ENCODE peak calls at places on chromosomes 4 and X, in six cellular contexts. N is mucosa of descending colon; I is upper lobe of left lung; E is IMR-90; U is naive thymus-derived CD4-positive, alpha-beta T cell; T is neuronal stem cell. K is an unnamed sample. For H3K36me3, the result is how much of the 10 kb centered on the place peaks cover.

GRCh38 chrX:68658530-68658929 is 11.1 kb downstream of the STARD8 start:
- DNase-seq in T (no peak), E (peak), I (no peak), N (no peak), U (no peak), K (no peak)

GRCh38 chr4:8097721-8098345 is 60.8 kb downstream of the ABLIM2 start:
- DNase-seq in I (no peak), E (no peak), N (peak), T (no peak), U (no peak), K (no peak)

GRCh38 chrX:139530550-139530949 is at the start of gene F9:
- DNase-seq in I (no peak), U (no peak), E (no peak), N (no peak), T (no peak), K (no peak)

GRCh38 chr4:55517526-55518229 is 29.0 kb downstream of the CLOCK start:
- DNase-seq in U (no peak), E (no peak), T (no peak), I (no peak), N (no peak), K (no peak)

GRCh38 chr4:86496094-86497060 is 97.7 kb upstream of the PTPN13 start:
- DNase-seq in U (peak), E (peak), N (no peak), I (no peak), T (no peak), K (peak)

GRCh38 chrX:153992180-153992579 is 19.6 kb downstream of the TMEM187 start:
- DNase-seq in T (no peak), U (no peak), I (no peak), N (no peak), E (no peak), K (no peak)

GRCh38 chrX:35699642-35700041 is 98.5 kb upstream of the MAGEB16 start:
- DNase-seq in U (no peak), E (no peak), T (no peak), N (no peak), I (no peak), K (no peak)

GRCh38 chr4:94406668-94407437 is 44.9 kb upstream of the PDLIM5 start:
- DNase-seq in E (peak), N (no peak), U (peak), I (no peak), T (peak), K (peak)

GRCh38 chr4:48191758-48192157 is 57.7 kb upstream of the TXK start:
- DNase-seq in N (no peak), U (no peak), T (no peak), I (no peak), E (no peak), K (no peak)

GRCh38 chr4:48681856-48682255 is 98.2 kb downstream of the FRYL start:
- DNase-seq in N (no peak), U (peak), I (no peak), T (no peak), E (peak), K (peak)

GRCh38 chr4:168569066-168569908 is 72.4 kb downstream of the PALLD start:
- DNase-seq in I (no peak), T (no peak), U (no peak), E (no peak), N (no peak), K (peak)

GRCh38 chr4:121462660-121463261 is 81.9 kb upstream of the QRFPR start:
- DNase-seq in I (no peak), N (no peak), U (peak), T (peak), E (peak), K (peak)

GRCh38 chr4:145720656-145721055 is 40.7 kb downstream of the C4orf51 start:
- DNase-seq in U (no peak), E (no peak), T (no peak), I (no peak), N (no peak), K (no peak)

GRCh38 chrX:142711801-142712200 is 313.9 kb upstream of the SPANXN4 start:
- DNase-seq in I (no peak), U (no peak), N (no peak), E (no peak), T (no peak), K (no peak)

GRCh38 chr4:111631157-111631999 is 513.9 kb upstream of the FAM241A start:
- DNase-seq in U (no peak), E (peak), T (no peak), N (no peak), I (no peak), K (peak)

GRCh38 chr4:26985836-26986235 is 125.2 kb downstream of the STIM2 start:
- DNase-seq in I (no peak), E (no peak), U (peak), T (no peak), N (no peak), K (no peak)

GRCh38 chr4:80309301-80310004 is 26.1 kb upstream of the CFAP299 start:
- DNase-seq in U (no peak), E (peak), N (no peak), I (no peak), T (no peak), K (peak)

GRCh38 chr4:149928507-149928906 is 112.9 kb upstream of the IQCM start:
- DNase-seq in E (no peak), U (no peak), N (no peak), T (no peak), I (no peak), K (no peak)

GRCh38 chr4:3512719-3513118 is 19.5 kb downstream of the LRPAP1 start:
- DNase-seq in T (no peak), E (no peak), I (peak), U (no peak), N (no peak), K (no peak)

GRCh38 chrX:13646154-13646549 is 6.8 kb upstream of the TCEANC start:
- DNase-seq in U (peak), I (no peak), E (peak), N (no peak), T (peak), K (peak)

GRCh38 chr4:34676390-34676789 is 1567.9 kb downstream of the ARAP2 start:
- DNase-seq in E (no peak), I (no peak), U (no peak), N (no peak), T (no peak), K (no peak)

GRCh38 chr4:141810038-141810701 is 173.8 kb downstream of the IL15 start:
- DNase-seq in T (no peak), U (no peak), I (no peak), N (no peak), E (peak), K (no peak)

GRCh38 chr4:53436251-53436650 is 58.8 kb downstream of the FIP1L1 start:
- DNase-seq in I (no peak), T (no peak), U (no peak), E (no peak), N (no peak), K (peak)

GRCh38 chr4:13872145-13872544 is 244.6 kb upstream of the BOD1L1 start:
- DNase-seq in E (peak), N (no peak), U (no peak), I (no peak), T (no peak), K (peak)

GRCh38 chrX:42096262-42096939 is 173.0 kb upstream of the CASK start:
- DNase-seq in U (no peak), N (no peak), E (peak), I (no peak), T (no peak), K (peak)

GRCh38 chr4:159505275-159505975 is 402.5 kb downstream of the RAPGEF2 start:
- DNase-seq in U (no peak), T (no peak), N (no peak), E (no peak), I (no peak), K (no peak)

GRCh38 chr4:153485374-153485773 is 19.2 kb downstream of the TMEM131L start:
- DNase-seq in U (no peak), E (no peak), T (no peak), I (no peak), N (no peak), K (no peak)
- H3K36me3 ChIP-seq in U (under half), E (under half), T (under half), I (under half), N (under half), K (under half)

DNA sequence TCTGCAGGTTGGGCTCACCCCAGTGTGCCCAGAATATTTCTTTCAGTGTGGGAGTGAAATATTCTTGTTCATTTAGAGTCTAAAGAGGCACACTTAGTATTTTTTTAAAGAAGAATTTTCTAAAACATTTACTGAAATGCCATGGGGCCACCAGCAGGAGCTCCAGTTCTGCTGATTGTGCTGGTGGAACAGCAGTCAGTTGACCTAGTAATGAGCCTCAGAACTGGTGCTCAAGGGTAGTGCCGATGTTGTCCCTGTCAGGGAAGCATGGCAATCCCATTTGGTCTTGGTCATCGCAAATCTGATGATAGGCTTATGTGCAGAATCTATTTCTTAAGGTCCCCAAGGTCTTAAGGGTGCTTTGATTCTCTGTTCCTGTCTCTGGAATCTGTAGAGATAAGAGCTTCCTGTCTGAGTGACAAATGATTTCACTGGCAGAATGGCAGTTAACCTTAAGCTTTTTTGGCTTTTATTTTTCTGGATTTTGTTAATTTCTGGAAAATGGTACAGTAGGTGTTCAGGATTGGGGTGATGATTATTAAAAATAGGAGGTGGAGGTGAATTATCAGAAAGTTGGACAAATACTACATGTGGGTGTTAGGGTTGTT is 31.3 kb downstream of the JADE1 start:
- DNase-seq in E (no peak), I (no peak), U (no peak), T (no peak), N (no peak), K (no peak)
- H3K36me3 ChIP-seq in E (under half), I (under half), U (under half), T (half or more), N (under half), K (under half)

DNA sequence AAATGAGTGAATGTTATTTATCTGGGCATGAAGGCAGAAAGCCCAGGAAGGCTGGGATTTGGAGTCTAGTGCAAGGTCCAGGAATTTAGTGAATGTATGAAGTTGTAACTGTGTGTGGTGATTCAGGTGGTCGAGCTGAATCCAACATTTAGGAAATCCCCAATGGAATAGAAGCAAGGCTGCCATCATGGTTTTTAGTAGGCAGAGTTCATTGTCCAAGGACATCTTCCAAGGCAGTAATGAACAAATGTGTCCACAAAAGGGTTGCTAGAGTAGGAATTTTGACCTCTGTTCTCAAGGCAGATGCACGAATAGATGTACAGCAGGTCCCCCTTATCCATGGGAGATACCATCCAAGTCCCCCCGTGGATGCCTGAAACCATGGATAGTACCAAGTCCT is 42.9 kb upstream of the ACSL1 start:
- DNase-seq in N (no peak), T (no peak), U (no peak), I (no peak), E (no peak), K (no peak)
- H3K36me3 ChIP-seq in N (under half), T (under half), U (under half), I (under half), E (under half), K (under half)

GRCh38 chr4:88017516-88018302 is 10.3 kb downstream of the PKD2 start:
- DNase-seq in E (peak), N (no peak), U (no peak), I (no peak), T (no peak), K (peak)

GRCh38 chr4:88015659-88016295 is 8.3 kb downstream of the PKD2 start:
- DNase-seq in E (no peak), U (no peak), N (no peak), T (no peak), I (no peak), K (no peak)

GRCh38 chr4:88022289-88022688 is 14.9 kb downstream of the PKD2 start:
- DNase-seq in U (no peak), I (no peak), N (no peak), T (no peak), E (no peak), K (no peak)

GRCh38 chr4:88021824-88022223 is 14.4 kb downstream of the PKD2 start:
- DNase-seq in T (no peak), N (no peak), U (no peak), E (peak), I (no peak), K (peak)

GRCh38 chr4:88018471-88018870 is 11.0 kb downstream of the PKD2 start:
- DNase-seq in N (no peak), E (peak), U (no peak), I (no peak), T (no peak), K (peak)
- H3K36me3 ChIP-seq in N (under half), E (under half), U (under half), I (under half), T (half or more), K (under half)

K was measured in GM23248.